ENCODE peak calls at places on chromosome 22, in ten cellular contexts. C, G, D, N, O, E, H, S, Y and K are unnamed samples.

GRCh38 chr22:36860821-36861659 is at the start of gene NCF4:
- DNase-seq in Y (no peak), H (no peak), G (no peak), S (no peak), N (no peak), D (peak), C (peak), E (no peak), O (no peak), K (no peak)

GRCh38 chr22:28822930-28823481 is 22.6 kb upstream of the XBP1 start:
- DNase-seq in G (no peak), C (peak), N (no peak), S (no peak), Y (peak), O (no peak), H (no peak), D (no peak), E (no peak), K (no peak)

GRCh38 chr22:46996595-46997310 is 234.3 kb downstream of the TBC1D22A start:
- DNase-seq in H (no peak), E (no peak), C (no peak), N (peak), O (no peak), S (peak), Y (no peak), D (no peak), G (peak), K (no peak)

GRCh38 chr22:27686534-27686933 is 115.0 kb downstream of the MN1 start:
- DNase-seq in O (peak), Y (peak), C (peak), N (peak), G (peak), H (peak), D (peak), S (no peak), E (no peak), K (peak)

GRCh38 chr22:41982886-41983285 is 13.6 kb downstream of the SEPTIN3 start:
- DNase-seq in G (no peak), Y (no peak), E (no peak), D (no peak), C (no peak), O (no peak), N (no peak), S (no peak), H (no peak), K (no peak)

GRCh38 chr22:45503816-45504702 is 1.4 kb downstream of the FBLN1 start:
- DNase-seq in S (peak), Y (peak), G (no peak), E (no peak), O (peak), H (no peak), C (no peak), D (no peak), N (no peak), K (peak)

GRCh38 chr22:39254789-39255298 is 10.1 kb upstream of the PDGFB start:
- DNase-seq in S (no peak), H (no peak), E (no peak), C (no peak), Y (peak), N (peak), O (peak), D (no peak), G (peak), K (peak)

GRCh38 chr22:17827466-17827865 is 53.2 kb upstream of the BID start:
- DNase-seq in N (no peak), O (no peak), D (no peak), H (no peak), S (no peak), G (no peak), E (no peak), C (no peak), Y (no peak), K (no peak)

GRCh38 chr22:32949719-32950118 is 108.5 kb downstream of the SYN3 start:
- DNase-seq in O (no peak), C (no peak), D (no peak), Y (no peak), E (no peak), G (no peak), N (no peak), H (no peak), S (no peak), K (peak)

GRCh38 chr22:26589367-26589844 is 526 bp downstream of the TPST2 start:
- DNase-seq in C (peak), S (peak), Y (peak), H (no peak), G (peak), E (no peak), N (peak), O (peak), D (peak), K (no peak)

GRCh38 chr22:26542831-26543230 is 30.6 kb upstream of the TFIP11 start:
- DNase-seq in C (peak), O (no peak), D (no peak), G (no peak), S (no peak), Y (no peak), H (no peak), E (no peak), N (no peak), K (no peak)

GRCh38 chr22:42404266-42404665 is 27.9 kb downstream of the NFAM1 start:
- DNase-seq in C (no peak), E (no peak), D (no peak), Y (no peak), H (no peak), S (no peak), N (no peak), G (no peak), O (no peak), K (no peak)

GRCh38 chr22:27487600-27488450 is 313.7 kb downstream of the MN1 start:
- DNase-seq in D (no peak), O (peak), N (peak), G (no peak), S (no peak), H (no peak), Y (peak), E (no peak), C (no peak), K (no peak)

GRCh38 chr22:50471962-50472361 is 2.9 kb downstream of the SBF1 start:
- DNase-seq in H (no peak), S (no peak), G (no peak), Y (no peak), C (no peak), N (no peak), O (no peak), E (no peak), D (no peak), K (no peak)

GRCh38 chr22:50474711-50475651 is at the start of gene SBF1:
- DNase-seq in Y (peak), E (peak), D (peak), S (peak), N (peak), C (peak), O (peak), G (peak), H (peak), K (peak)

GRCh38 chr22:50471197-50471847 is 3.5 kb downstream of the SBF1 start:
- DNase-seq in N (no peak), C (no peak), O (no peak), G (no peak), D (no peak), S (no peak), E (no peak), H (no peak), Y (no peak), K (no peak)

GRCh38 chr22:50473855-50474671 is 772 bp downstream of the SBF1 start:
- DNase-seq in H (peak), N (no peak), Y (peak), S (no peak), E (no peak), C (peak), O (peak), G (peak), D (peak), K (peak)

DNA sequence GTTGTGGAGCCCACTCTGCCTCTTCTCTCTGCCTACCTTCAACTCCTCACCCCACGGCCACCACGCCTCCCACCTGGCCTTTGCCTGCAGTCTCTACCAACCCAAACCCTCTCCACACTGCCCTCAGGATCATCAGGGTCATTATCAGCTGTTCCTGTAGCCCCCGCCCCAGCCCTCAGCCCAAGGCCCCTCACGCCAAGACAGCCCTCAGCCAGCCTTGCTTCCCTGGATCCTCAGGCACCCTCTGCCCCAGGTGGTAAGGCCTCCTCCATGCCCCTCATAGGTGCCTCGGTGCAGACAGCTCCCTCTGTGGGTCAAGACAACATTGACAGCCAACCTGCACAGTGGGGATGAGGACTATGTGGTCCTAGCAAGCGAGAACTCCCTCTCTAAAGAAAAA is 1.7 kb downstream of the SBF1 start:
- DNase-seq in N (peak), S (no peak), E (no peak), G (peak), D (peak), Y (no peak), C (peak), H (no peak), O (no peak), K (no peak)
- H3K4me3 ChIP-seq in N (no peak), S (peak), E (no peak), G (peak), D (peak), Y (peak), C (no peak), H (peak), O (no peak), K (peak)

GRCh38 chr22:40651563-40652501 is 15.3 kb upstream of the MRTFA start:
- DNase-seq in G (peak), H (peak), O (peak), N (peak), S (peak), C (peak), E (peak), Y (peak), D (peak), K (peak)
- TF ChIP-seq CTCF in G (peak), H (peak), O (no peak), N (no peak), S (no peak), C (no peak), E (no peak), Y (no peak), D (no peak), K (peak)

GRCh38 chr22:24951942-24952836 is at the start of gene KIAA1671:
- DNase-seq in S (peak), O (peak), C (peak), Y (peak), G (peak), H (no peak), N (peak), E (no peak), D (peak), K (peak)

GRCh38 chr22:24952837-24953293 is 349 bp downstream of the KIAA1671 start:
- DNase-seq in N (peak), Y (peak), C (peak), G (peak), O (peak), E (no peak), H (no peak), S (peak), D (peak), K (peak)

GRCh38 chr22:24953294-24954113 is 988 bp downstream of the KIAA1671 start:
- DNase-seq in C (peak), N (no peak), Y (no peak), O (no peak), E (no peak), S (no peak), H (no peak), D (peak), G (no peak), K (no peak)

GRCh38 chr22:24954856-24955255 is 2.3 kb downstream of the KIAA1671 start:
- DNase-seq in C (no peak), G (no peak), O (no peak), Y (no peak), S (no peak), E (no peak), D (no peak), H (no peak), N (no peak), K (no peak)

GRCh38 chr22:24954114-24954463 is 1.6 kb downstream of the KIAA1671 start:
- DNase-seq in Y (peak), D (no peak), N (no peak), E (no peak), H (no peak), C (no peak), O (no peak), S (no peak), G (no peak), K (no peak)
- H3K4me3 ChIP-seq in Y (no peak), D (peak), N (peak), E (peak), H (no peak), C (peak), O (peak), S (peak), G (peak), K (peak)

GRCh38 chr22:24424901-24425775 is 2.3 kb upstream of the ADORA2A start:
- DNase-seq in O (no peak), H (no peak), G (no peak), S (no peak), Y (no peak), E (no peak), N (no peak), C (no peak), D (peak), K (no peak)

GRCh38 chr22:24426436-24426835 is 963 bp upstream of the ADORA2A start:
- DNase-seq in S (no peak), G (no peak), H (no peak), E (no peak), C (no peak), Y (no peak), O (no peak), D (no peak), N (no peak), K (no peak)

GRCh38 chr22:24422078-24422665 is 5.2 kb upstream of the ADORA2A start:
- DNase-seq in S (no peak), Y (no peak), H (no peak), D (no peak), C (no peak), N (no peak), G (no peak), O (no peak), E (no peak), K (no peak)

GRCh38 chr22:24423519-24424000 is 3.8 kb upstream of the ADORA2A start:
- DNase-seq in G (no peak), E (no peak), N (peak), S (peak), D (peak), O (no peak), H (no peak), C (peak), Y (no peak), K (no peak)

DNA sequence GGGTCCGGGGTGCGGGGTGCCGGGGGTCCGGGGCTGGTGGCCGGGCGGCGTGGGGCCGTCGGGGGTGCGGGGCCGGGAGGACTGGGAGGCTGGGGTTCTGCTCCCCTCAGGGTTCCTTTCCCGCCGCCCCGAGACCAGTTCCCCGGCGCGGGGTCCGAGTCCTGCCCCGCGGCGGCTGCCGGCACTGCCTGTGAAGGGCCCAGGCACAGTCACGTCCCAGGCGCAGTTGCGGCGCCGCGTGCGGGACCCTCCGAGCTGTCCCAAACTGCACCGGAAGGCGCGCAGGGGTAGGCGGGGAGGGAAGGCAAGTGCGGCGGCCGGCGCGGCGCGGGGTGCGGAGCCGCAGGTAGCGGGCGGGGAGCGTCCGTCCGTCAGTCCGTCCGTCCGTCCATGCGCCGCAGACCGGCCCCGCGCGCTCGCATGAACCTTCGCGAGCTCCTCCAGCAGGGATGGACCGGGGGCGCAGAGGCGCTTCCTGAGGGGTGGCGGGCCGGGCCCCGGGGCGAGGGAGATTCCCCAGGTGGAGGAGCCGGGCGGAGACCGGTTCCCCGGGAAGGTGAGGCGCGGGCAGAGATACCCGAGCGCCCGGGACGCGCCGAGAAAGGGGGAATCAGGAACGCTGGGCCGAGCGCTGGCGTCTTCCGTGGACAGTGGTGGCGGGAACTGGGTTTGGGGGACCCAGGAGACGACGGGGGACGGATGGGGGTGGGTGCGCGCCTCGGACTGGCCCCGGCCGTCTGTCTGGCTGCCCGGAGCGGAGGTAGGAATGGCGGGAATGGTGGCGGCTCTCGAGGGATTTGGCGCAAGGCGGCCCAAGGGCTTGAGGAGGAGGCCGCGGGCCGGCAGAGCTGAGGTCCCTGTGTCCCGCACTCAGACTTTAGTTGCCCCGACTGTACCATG is 3.1 kb upstream of the ADORA2A start:
- DNase-seq in C (no peak), N (no peak), G (no peak), E (no peak), Y (no peak), O (no peak), D (peak), S (no peak), H (no peak), K (no peak)
- TF ChIP-seq CTCF in C (no peak), N (no peak), G (no peak), E (no peak), Y (no peak), O (no peak), D (no peak), S (no peak), H (no peak), K (no peak)